ENCODE peak calls at places on chromosomes 7 and 10, in seven cellular contexts. M is stomach, L is heart left ventricle, F is Panc1, D is mammary epithelial cell, Q is left ventricle myocardium inferior, B is cardiac muscle cell. G is an unnamed sample. For H3K4me1, the result is how much of the 10 kb centered on the place peaks cover.

GRCh38 chr10:112689327-112689726 is 242.3 kb downstream of the VTI1A start:
- DNase-seq in B (peak), F (no peak), M (no peak), D (peak), Q (peak), L (peak), G (no peak)

GRCh38 chr7:89988070-89988469 is 166.2 kb upstream of the STEAP1 start:
- DNase-seq in Q (no peak), B (no peak), F (no peak), M (no peak), L (no peak), D (peak), G (peak)

GRCh38 chr7:37604078-37604477 is 79.5 kb upstream of the GPR141 start:
- DNase-seq in L (no peak), M (no peak), Q (no peak), D (no peak), B (no peak), F (no peak), G (no peak)

GRCh38 chr10:115981056-115981455 is 291.9 kb downstream of the GFRA1 start:
- DNase-seq in D (no peak), M (no peak), L (no peak), F (no peak), Q (no peak), B (no peak), G (no peak)

GRCh38 chr10:78390051-78390450 is 356.4 kb downstream of the RPS24 start:
- DNase-seq in B (no peak), L (no peak), F (no peak), Q (no peak), M (no peak), D (no peak), G (no peak)

GRCh38 chr7:34382166-34382893 is 275.7 kb upstream of the NPSR1 start:
- DNase-seq in Q (no peak), M (no peak), L (no peak), B (no peak), D (no peak), F (no peak), G (no peak)

GRCh38 chr7:156156734-156157408 is 344.6 kb upstream of the SHH start:
- DNase-seq in Q (no peak), D (no peak), F (peak), L (no peak), M (peak), B (no peak), G (no peak)

GRCh38 chr10:76432274-76433012 is 1001.0 kb downstream of the LRMDA start:
- DNase-seq in B (peak), F (no peak), Q (no peak), L (peak), M (no peak), D (peak), G (peak)

GRCh38 chr7:25353744-25354143 is 125.5 kb upstream of the NPVF start:
- DNase-seq in B (no peak), L (no peak), M (no peak), F (no peak), D (no peak), Q (no peak), G (no peak)

GRCh38 chr10:107915277-107915634 is 750.8 kb upstream of the SORCS1 start:
- DNase-seq in F (no peak), M (no peak), L (no peak), Q (no peak), D (peak), B (no peak), G (peak)

GRCh38 chr7:132317856-132318255 is 258.4 kb downstream of the PLXNA4 start:
- DNase-seq in L (no peak), D (no peak), F (no peak), Q (no peak), M (no peak), B (no peak), G (no peak)
- TF ChIP-seq CTCF in L (no peak), D (no peak), F (no peak), Q (no peak), M (no peak), B (no peak), G (no peak)

GRCh38 chr10:124733566-124734245 is 10.5 kb downstream of the FAM53B start:
- DNase-seq in L (peak), B (peak), Q (no peak), F (no peak), D (no peak), M (no peak), G (no peak)

GRCh38 chr10:124737221-124737620 is 7.0 kb downstream of the FAM53B start:
- DNase-seq in M (no peak), F (no peak), D (no peak), B (no peak), L (no peak), Q (no peak), G (no peak)

GRCh38 chr10:124734311-124735166 is 9.6 kb downstream of the FAM53B start:
- DNase-seq in M (no peak), D (no peak), B (no peak), F (no peak), Q (no peak), L (no peak), G (no peak)

GRCh38 chr10:124736491-124737136 is 7.6 kb downstream of the FAM53B start:
- DNase-seq in F (no peak), D (peak), M (peak), Q (peak), B (peak), L (peak), G (no peak)

GRCh38 chr10:124735491-124736286 is 8.5 kb downstream of the FAM53B start:
- DNase-seq in L (no peak), Q (no peak), F (no peak), M (no peak), D (no peak), B (no peak), G (no peak)
- H3K27ac ChIP-seq in L (peak), Q (peak), F (peak), M (peak), D (no peak), B (peak), G (no peak)

DNA sequence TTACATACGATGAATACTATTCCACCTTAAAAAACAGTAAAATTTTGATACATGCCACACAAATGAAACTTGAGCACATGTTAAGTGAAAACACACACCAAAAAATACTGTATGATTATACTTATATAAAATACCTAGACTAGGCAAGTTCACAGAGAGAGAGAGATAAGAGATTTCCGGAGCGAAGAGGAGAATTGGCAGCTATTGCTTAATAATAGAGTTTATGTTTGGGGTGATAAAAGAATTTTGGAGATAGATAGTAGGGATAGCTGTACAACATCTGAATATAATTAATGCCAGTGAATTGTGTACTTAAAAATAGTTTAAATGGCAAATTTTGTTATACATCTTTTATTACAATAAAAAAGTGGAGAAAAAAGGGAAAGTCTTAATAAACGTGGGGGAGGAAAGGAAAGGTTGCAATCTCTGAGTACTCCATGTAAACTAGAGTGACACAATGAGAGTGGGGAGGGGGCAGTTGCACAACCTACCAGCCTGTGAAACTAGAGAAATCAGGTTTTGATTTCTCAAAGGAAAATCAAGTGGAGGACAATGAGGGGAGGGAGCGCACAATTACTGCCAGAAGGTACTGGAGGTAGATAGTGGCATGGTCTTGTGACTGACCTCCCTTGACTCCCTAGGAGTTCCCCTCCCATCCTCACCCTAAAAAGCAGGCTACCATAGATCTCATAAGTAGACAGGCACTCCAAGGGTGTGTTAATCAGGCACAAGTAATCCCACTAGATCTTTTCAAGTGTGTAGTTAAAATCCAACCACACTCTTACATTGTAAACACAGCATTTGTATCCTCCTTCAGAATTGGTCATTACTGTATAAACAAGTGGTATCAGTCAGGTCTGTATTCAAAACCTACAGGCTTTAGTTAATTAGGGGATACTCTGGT is 31.6 kb upstream of the ANK3 start:
- DNase-seq in Q (no peak), L (no peak), F (no peak), B (no peak), D (no peak), M (no peak), G (no peak)
- H3K4me1 ChIP-seq in Q (under half), L (under half), F (under half), B (under half), D (under half), M (under half), G (under half)

DNA sequence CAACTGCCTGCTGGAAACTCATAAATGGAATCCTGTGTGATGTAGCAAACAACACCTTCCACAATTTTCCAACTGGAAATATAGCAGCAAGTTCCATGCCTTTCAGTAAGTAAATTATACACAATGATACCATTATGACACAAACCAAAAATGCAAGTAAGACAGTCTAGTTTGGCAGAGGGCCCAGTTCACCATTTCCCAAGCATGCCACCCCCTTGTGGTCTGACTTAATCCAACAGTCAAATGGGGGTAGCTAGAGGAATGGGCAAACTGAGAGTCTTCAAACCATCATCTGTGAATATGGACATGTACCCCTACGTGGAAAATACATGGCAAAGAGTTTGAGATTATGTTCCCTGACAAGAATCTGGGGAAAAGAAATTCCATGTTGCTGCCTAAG is 137.6 kb upstream of the VWC2 start:
- DNase-seq in Q (no peak), M (no peak), D (no peak), F (no peak), B (no peak), L (no peak), G (no peak)
- TF ChIP-seq CTCF in Q (no peak), M (no peak), D (no peak), F (no peak), B (no peak), L (peak), G (peak)

GRCh38 chr10:46006219-46006618 is 24.2 kb downstream of the NCOA4 start:
- DNase-seq in Q (no peak), B (no peak), L (no peak), D (peak), F (no peak), M (no peak), G (peak)
- H3K27ac ChIP-seq in Q (no peak), B (peak), L (no peak), D (no peak), F (no peak), M (no peak), G (no peak)

GRCh38 chr7:127901895-127902703 is 129.1 kb downstream of the LRRC4 start:
- DNase-seq in D (no peak), M (no peak), L (no peak), B (no peak), F (no peak), Q (no peak), G (no peak)
- H3K4me1 ChIP-seq in D (under half), M (under half), L (under half), B (under half), F (under half), Q (under half), G (under half)